ENCODE peak calls at places on chromosomes 16 and 17, in seven cellular contexts. W is right cardiac atrium; A is neuronal stem cell; J is BE2C; Q is neural crest cell; X is dermis blood vessel endothelial cell; K is CD8-positive, alpha-beta memory T cell. B is an unnamed sample.

GRCh38 chr17:49210158-49211029 is at the start of the genes ABI3 and GNGT2:
- DNase-seq in W (peak), Q (no peak), A (no peak), J (no peak), K (peak), X (peak), B (no peak)

GRCh38 chr17:39352511-39352910 is 48.9 kb downstream of the FBXL20 start:
- DNase-seq in Q (no peak), A (no peak), J (no peak), W (peak), X (no peak), K (no peak), B (no peak)

GRCh38 chr16:5851583-5851982 is 754.0 kb upstream of the EEF2KMT start:
- DNase-seq in X (no peak), W (no peak), K (no peak), A (no peak), Q (no peak), J (no peak), B (no peak)

GRCh38 chr17:13428611-13429042 is 173.1 kb downstream of the HS3ST3A1 start:
- DNase-seq in J (no peak), X (no peak), Q (no peak), K (no peak), W (no peak), A (no peak), B (no peak)

GRCh38 chr17:32383926-32384434 is 34.0 kb downstream of the ZNF207 start:
- DNase-seq in A (no peak), W (no peak), J (no peak), Q (no peak), K (no peak), X (no peak), B (no peak)

GRCh38 chr17:75809631-75810111 is 25.1 kb downstream of the UNK start:
- DNase-seq in X (no peak), J (peak), Q (no peak), A (no peak), K (no peak), W (peak), B (no peak)

GRCh38 chr17:40321502-40322416 is 12.8 kb downstream of the RARA start:
- DNase-seq in W (peak), K (no peak), J (no peak), X (peak), A (no peak), Q (no peak), B (no peak)

GRCh38 chr16:47304563-47304962 is 156.3 kb downstream of the ITFG1 start:
- DNase-seq in K (no peak), X (no peak), W (no peak), J (no peak), A (no peak), Q (no peak), B (no peak)

GRCh38 chr16:48561960-48562393 is 48.0 kb downstream of the N4BP1 start:
- DNase-seq in A (no peak), K (no peak), Q (no peak), J (no peak), X (peak), W (no peak), B (peak)

GRCh38 chr17:51995797-51996403 is 162.6 kb downstream of the CA10 start:
- DNase-seq in Q (no peak), A (no peak), J (no peak), W (no peak), K (no peak), X (no peak), B (no peak)

GRCh38 chr16:46796764-46797269 is 34.2 kb downstream of the C16orf87 start:
- DNase-seq in A (no peak), Q (no peak), K (no peak), W (no peak), X (no peak), J (no peak), B (no peak)

GRCh38 chr16:50367777-50368409 is 895 bp downstream of the BRD7 start:
- DNase-seq in K (no peak), A (no peak), X (peak), J (no peak), W (no peak), Q (no peak), B (no peak)

GRCh38 chr17:58304735-58305486 is 23.7 kb downstream of the TSPOAP1 start:
- DNase-seq in J (no peak), W (no peak), Q (no peak), X (no peak), K (no peak), A (no peak), B (no peak)

GRCh38 chr16:28561557-28562187 is 8.0 kb downstream of the SGF29 start:
- DNase-seq in W (no peak), A (no peak), Q (no peak), K (no peak), X (peak), J (no peak), B (no peak)

GRCh38 chr16:4179020-4179419 is 62.8 kb upstream of the ADCY9 start:
- DNase-seq in W (peak), X (no peak), K (no peak), Q (no peak), J (no peak), A (no peak), B (no peak)

GRCh38 chr17:57948555-57949420 is 6.4 kb downstream of the CUEDC1 start:
- DNase-seq in W (peak), K (no peak), A (no peak), X (peak), J (no peak), Q (no peak), B (peak)

GRCh38 chr17:73215414-73215813 is 22.6 kb downstream of the COG1 start:
- DNase-seq in X (no peak), K (no peak), A (no peak), Q (no peak), J (no peak), W (no peak), B (no peak)

GRCh38 chr16:6674071-6674470 is 658.6 kb upstream of the RBFOX1 start:
- DNase-seq in K (no peak), A (no peak), W (no peak), Q (no peak), J (no peak), X (no peak), B (no peak)

GRCh38 chr16:48299471-48299870 is 52.1 kb upstream of the ABCC11 start:
- DNase-seq in W (no peak), X (no peak), Q (no peak), K (no peak), J (no peak), A (no peak), B (no peak)

GRCh38 chr16:78474762-78475161 is 375.3 kb downstream of the WWOX start:
- DNase-seq in X (no peak), A (no peak), K (no peak), W (no peak), Q (no peak), J (no peak), B (no peak)

GRCh38 chr16:86508947-86509758 is 1.2 kb upstream of the FOXF1 start:
- DNase-seq in A (peak), J (no peak), Q (no peak), W (peak), X (peak), K (no peak), B (peak)

GRCh38 chr16:50539822-50540710 is 8.1 kb upstream of the NKD1 start:
- DNase-seq in W (no peak), A (no peak), Q (no peak), J (no peak), X (no peak), K (no peak), B (no peak)

GRCh38 chr17:76252040-76252954 is 12.0 kb upstream of the RNF157 start:
- DNase-seq in A (no peak), J (no peak), K (peak), W (peak), X (peak), Q (no peak), B (no peak)

GRCh38 chr16:1610071-1610840 is 1.6 kb downstream of the IFT140 start:
- DNase-seq in X (peak), K (peak), W (peak), Q (peak), A (peak), J (peak), B (peak)

GRCh38 chr17:61335105-61335844 is 64.4 kb upstream of the TBX2 start:
- DNase-seq in Q (no peak), K (no peak), J (no peak), W (no peak), X (no peak), A (no peak), B (no peak)

GRCh38 chr17:29049541-29050150 is 6.7 kb downstream of the PIPOX start:
- DNase-seq in K (no peak), J (peak), Q (no peak), W (no peak), X (no peak), A (no peak), B (no peak)

GRCh38 chr16:75263291-75263962 is 12.0 kb upstream of the BCAR1 start:
- DNase-seq in K (no peak), Q (no peak), W (peak), A (no peak), X (no peak), J (no peak), B (no peak)

B was measured in astrocyte of the cerebellum.